ENCODE peak calls at places on chromosomes 2 and 18, in eight cellular contexts. M is endothelial cell of umbilical vein; W is K562; L is activated naive CD8-positive, alpha-beta T cell treated with anti-CD3 and anti-CD28 coated beads, Interleukin-2, amount 50 U/mL, for 16 hours; O is RPMI7951; D is adrenal gland; T is M059J; U is astrocyte of the cerebellum. K is an unnamed sample.
A peak's percentile ranks its signal among the peaks of the same experiment; 100 is the strongest.

GRCh38 chr18:24602156-24602555 is 141.7 kb downstream of the HRH4 start:
- DNase-seq in M (no peak), T (no peak), D (no peak), W (no peak), O (no peak), L (no peak), U (no peak), K (no peak)

GRCh38 chr2:138275881-138276280 is 225.7 kb upstream of the SPOPL start:
- DNase-seq in U (peak; percentile 13), M (no peak), L (no peak), D (no peak), O (peak; percentile 8), W (no peak), T (peak; percentile 73), K (peak; percentile 47)

GRCh38 chr2:165634855-165635254 is 159.2 kb downstream of the GALNT3 start:
- DNase-seq in D (peak; percentile 20), T (peak; percentile 6), O (no peak), U (peak; percentile 61), L (no peak), M (peak; percentile 43), W (no peak), K (peak; percentile 70)

GRCh38 chr2:45132551-45132950 is 123.3 kb upstream of the SIX2 start:
- DNase-seq in L (no peak), U (no peak), D (no peak), T (no peak), O (no peak), W (no peak), M (no peak), K (no peak)

GRCh38 chr2:17540813-17541513 is 467 bp downstream of the VSNL1 start:
- DNase-seq in U (no peak), D (no peak), T (no peak), L (no peak), O (no peak), M (peak; percentile 3), W (no peak), K (peak; percentile 14)

GRCh38 chr2:165560377-165560988 is 91.0 kb downstream of the CSRNP3 start:
- DNase-seq in L (no peak), W (no peak), O (no peak), T (no peak), U (no peak), M (no peak), D (no peak), K (no peak)

GRCh38 chr2:217279571-217279970 is 419.7 kb upstream of the TNP1 start:
- DNase-seq in L (no peak), U (peak; percentile 78), M (peak; percentile 49), D (no peak), W (no peak), O (peak; percentile 96), T (peak; percentile 95), K (peak; percentile 77)

GRCh38 chr18:36307513-36307912 is 10.0 kb downstream of the FHOD3 start:
- DNase-seq in W (no peak), L (no peak), O (peak; percentile 44), U (no peak), T (no peak), D (no peak), M (no peak), K (no peak)

GRCh38 chr2:216694201-216694825 is 1.0 kb downstream of the IGFBP5 start:
- DNase-seq in M (peak; percentile 14), W (no peak), O (peak; percentile 51), U (no peak), L (peak; percentile 11), D (peak; percentile 66), T (peak; percentile 64), K (peak; percentile 82)

GRCh38 chr2:25290811-25291510 is 50.8 kb downstream of the DNMT3A start:
- DNase-seq in U (no peak), T (no peak), D (no peak), L (no peak), M (peak; percentile 89), W (peak; percentile 31), O (no peak), K (no peak)

GRCh38 chr2:127229555-127229954 is 9.5 kb upstream of the CYP27C1 start:
- DNase-seq in W (no peak), T (no peak), M (no peak), U (no peak), D (no peak), L (no peak), O (no peak), K (no peak)

GRCh38 chr2:231554748-231555545 is 24.7 kb upstream of the NMUR1 start:
- DNase-seq in W (no peak), L (no peak), M (peak; percentile 42), U (no peak), T (peak; percentile 15), O (peak; percentile 87), D (peak; percentile 43), K (peak; percentile 4)

GRCh38 chr2:84904717-84905174 is 710 bp upstream of the TMSB10 start:
- DNase-seq in L (no peak), D (peak; percentile 54), O (peak; percentile 74), M (peak; percentile 41), T (peak; percentile 66), U (no peak), W (peak; percentile 35), K (peak; percentile 78)

GRCh38 chr18:7897119-7897518 is 330.0 kb downstream of the PTPRM start:
- DNase-seq in L (no peak), D (no peak), W (no peak), O (no peak), T (no peak), M (no peak), U (no peak), K (peak; percentile 50)

GRCh38 chr2:128323501-128323931 is 4.8 kb upstream of the HS6ST1 start:
- DNase-seq in M (no peak), O (no peak), U (no peak), W (no peak), D (no peak), L (no peak), T (no peak), K (no peak)

GRCh38 chr2:121650554-121650930 is 1.3 kb upstream of the CLASP1 start:
- DNase-seq in T (peak; percentile 34), D (no peak), L (no peak), O (peak; percentile 26), M (no peak), U (no peak), W (peak; percentile 17), K (peak; percentile 51)

GRCh38 chr18:42025491-42025890 is 70.5 kb downstream of the PIK3C3 start:
- DNase-seq in U (no peak), W (no peak), L (no peak), M (no peak), D (no peak), O (no peak), T (no peak), K (no peak)

GRCh38 chr2:97699765-97700444 is 13.5 kb upstream of the ZAP70 start:
- DNase-seq in M (peak; percentile 51), W (peak; percentile 61), T (peak; percentile 50), D (peak; percentile 51), O (peak; percentile 67), U (peak; percentile 42), L (peak; percentile 29), K (peak; percentile 86)

GRCh38 chr2:219165058-219165930 is 4.5 kb downstream of the SLC23A3 start:
- DNase-seq in W (no peak), O (no peak), D (peak; percentile 7), L (no peak), U (no peak), T (no peak), M (no peak), K (no peak)

GRCh38 chr2:179311071-179311470 is 46.4 kb upstream of the SESTD1 start:
- DNase-seq in D (no peak), L (no peak), U (peak; percentile 16), W (no peak), O (no peak), M (no peak), T (no peak), K (no peak)

GRCh38 chr2:42052702-42053481 is 5.1 kb downstream of the PKDCC start:
- DNase-seq in O (no peak), W (peak; percentile 28), M (no peak), D (no peak), U (no peak), L (no peak), T (no peak), K (no peak)

GRCh38 chr18:48609114-48609513 is 70.3 kb downstream of the CTIF start:
- DNase-seq in M (no peak), L (no peak), O (no peak), D (no peak), U (no peak), W (no peak), T (no peak), K (no peak)

K was measured in adipocyte.